ENCODE peak calls at places on chromosomes 12 and 14, in six cellular contexts. One of them, this sample, is unnamed.

GRCh38 chr12:59699408-59700144 is 103.7 kb downstream of the SLC16A7 start:
- DNase-seq in neuronal stem cell: no peak
- DNase-seq in H9: no peak
- DNase-seq in mesendoderm: no peak
- DNase-seq in H1: no peak
- DNase-seq in mesenchymal stem cell: peak
- DNase-seq in this sample: peak

GRCh38 chr14:74599201-74599809 is 12.7 kb downstream of the LTBP2 start:
- DNase-seq in neuronal stem cell: no peak
- DNase-seq in H9: no peak
- DNase-seq in mesendoderm: no peak
- DNase-seq in H1: no peak
- DNase-seq in mesenchymal stem cell: peak
- DNase-seq in this sample: peak

GRCh38 chr14:58680698-58681097 is 42.9 kb downstream of the DACT1 start:
- DNase-seq in neuronal stem cell: no peak
- DNase-seq in H9: no peak
- DNase-seq in mesendoderm: no peak
- DNase-seq in H1: no peak
- DNase-seq in mesenchymal stem cell: no peak
- DNase-seq in this sample: no peak

GRCh38 chr12:57715786-57716185 is 21.9 kb downstream of the OS9 start:
- DNase-seq in neuronal stem cell: no peak
- DNase-seq in H9: no peak
- DNase-seq in mesendoderm: no peak
- DNase-seq in H1: no peak
- DNase-seq in mesenchymal stem cell: no peak
- DNase-seq in this sample: no peak

GRCh38 chr12:69252033-69252432 is 12.7 kb downstream of the CPSF6 start:
- DNase-seq in neuronal stem cell: no peak
- DNase-seq in H9: no peak
- DNase-seq in mesendoderm: peak
- DNase-seq in H1: no peak
- DNase-seq in mesenchymal stem cell: peak
- DNase-seq in this sample: no peak

GRCh38 chr12:59403259-59403932 is 192.4 kb upstream of the SLC16A7 start:
- DNase-seq in neuronal stem cell: peak
- DNase-seq in H9: peak
- DNase-seq in mesendoderm: peak
- DNase-seq in H1: no peak
- DNase-seq in mesenchymal stem cell: peak
- DNase-seq in this sample: peak

GRCh38 chr14:93033983-93034670 is 81.6 kb downstream of the ITPK1 start:
- DNase-seq in neuronal stem cell: no peak
- DNase-seq in H9: peak
- DNase-seq in mesendoderm: peak
- DNase-seq in H1: no peak
- DNase-seq in mesenchymal stem cell: no peak
- DNase-seq in this sample: no peak

GRCh38 chr12:123854232-123854631 is 92.1 kb downstream of the DNAH10 start:
- DNase-seq in neuronal stem cell: no peak
- DNase-seq in H9: no peak
- DNase-seq in mesendoderm: no peak
- DNase-seq in H1: no peak
- DNase-seq in mesenchymal stem cell: no peak
- DNase-seq in this sample: no peak

GRCh38 chr12:22916241-22916640 is 291.3 kb downstream of the ETNK1 start:
- DNase-seq in neuronal stem cell: no peak
- DNase-seq in H9: no peak
- DNase-seq in mesendoderm: peak
- DNase-seq in H1: no peak
- DNase-seq in mesenchymal stem cell: no peak
- DNase-seq in this sample: no peak

GRCh38 chr12:49548822-49549648 is 10.2 kb downstream of the KCNH3 start:
- DNase-seq in neuronal stem cell: peak
- DNase-seq in H9: peak
- DNase-seq in mesendoderm: peak
- DNase-seq in H1: no peak
- DNase-seq in mesenchymal stem cell: peak
- DNase-seq in this sample: no peak

GRCh38 chr12:29082522-29082921 is 66.6 kb upstream of the FAR2 start:
- DNase-seq in neuronal stem cell: no peak
- DNase-seq in H9: no peak
- DNase-seq in mesendoderm: no peak
- DNase-seq in H1: no peak
- DNase-seq in mesenchymal stem cell: no peak
- DNase-seq in this sample: peak

DNA sequence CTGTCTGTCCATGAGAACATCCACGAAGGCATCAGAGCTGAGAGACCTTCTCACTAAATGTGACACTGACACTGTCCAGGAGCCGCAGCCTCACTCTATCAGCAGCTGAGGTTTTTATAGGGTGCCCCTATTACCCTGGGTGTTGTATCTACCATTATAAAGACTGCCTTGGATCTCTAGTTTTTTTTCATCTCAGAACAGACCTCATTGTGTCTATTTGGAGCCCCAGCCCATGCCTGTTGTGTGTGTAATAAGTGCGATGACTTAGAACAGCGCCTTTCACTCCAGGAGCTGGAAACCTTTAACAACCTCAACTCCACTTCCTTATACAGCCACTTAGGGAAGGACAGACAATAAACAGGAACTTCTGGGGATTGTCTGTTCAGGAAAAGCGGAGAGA is 420.4 kb downstream of the RAD51B start:
- DNase-seq in neuronal stem cell: no peak
- DNase-seq in H9: no peak
- DNase-seq in mesendoderm: no peak
- DNase-seq in H1: no peak
- DNase-seq in mesenchymal stem cell: peak
- DNase-seq in this sample: no peak
- H2BK120ac ChIP-seq in neuronal stem cell: no peak
- H2BK120ac ChIP-seq in H9: no peak
- H2BK120ac ChIP-seq in mesendoderm: peak
- H2BK120ac ChIP-seq in H1: no peak
- H2BK120ac ChIP-seq in mesenchymal stem cell: no peak
- H2BK120ac ChIP-seq in this sample: peak

GRCh38 chr14:101461891-101462290 is 99.4 kb upstream of the DIO3 start:
- DNase-seq in neuronal stem cell: no peak
- DNase-seq in H9: no peak
- DNase-seq in mesendoderm: no peak
- DNase-seq in H1: no peak
- DNase-seq in mesenchymal stem cell: no peak
- DNase-seq in this sample: no peak
- H2BK120ac ChIP-seq in neuronal stem cell: no peak
- H2BK120ac ChIP-seq in H9: no peak
- H2BK120ac ChIP-seq in mesendoderm: no peak
- H2BK120ac ChIP-seq in H1: no peak
- H2BK120ac ChIP-seq in mesenchymal stem cell: no peak
- H2BK120ac ChIP-seq in this sample: no peak

GRCh38 chr12:113858828-113859386 is 107.2 kb downstream of the RBM19 start:
- DNase-seq in neuronal stem cell: no peak
- DNase-seq in H9: no peak
- DNase-seq in mesendoderm: no peak
- DNase-seq in H1: no peak
- DNase-seq in mesenchymal stem cell: no peak
- DNase-seq in this sample: no peak

GRCh38 chr12:113860950-113861349 is 105.2 kb downstream of the RBM19 start:
- DNase-seq in neuronal stem cell: no peak
- DNase-seq in H9: peak
- DNase-seq in mesendoderm: peak
- DNase-seq in H1: no peak
- DNase-seq in mesenchymal stem cell: peak
- DNase-seq in this sample: peak

GRCh38 chr12:113861708-113862312 is 104.3 kb downstream of the RBM19 start:
- DNase-seq in neuronal stem cell: no peak
- DNase-seq in H9: no peak
- DNase-seq in mesendoderm: no peak
- DNase-seq in H1: no peak
- DNase-seq in mesenchymal stem cell: peak
- DNase-seq in this sample: peak

GRCh38 chr12:113862570-113863454 is 103.3 kb downstream of the RBM19 start:
- DNase-seq in neuronal stem cell: no peak
- DNase-seq in H9: peak
- DNase-seq in mesendoderm: peak
- DNase-seq in H1: no peak
- DNase-seq in mesenchymal stem cell: peak
- DNase-seq in this sample: peak

DNA sequence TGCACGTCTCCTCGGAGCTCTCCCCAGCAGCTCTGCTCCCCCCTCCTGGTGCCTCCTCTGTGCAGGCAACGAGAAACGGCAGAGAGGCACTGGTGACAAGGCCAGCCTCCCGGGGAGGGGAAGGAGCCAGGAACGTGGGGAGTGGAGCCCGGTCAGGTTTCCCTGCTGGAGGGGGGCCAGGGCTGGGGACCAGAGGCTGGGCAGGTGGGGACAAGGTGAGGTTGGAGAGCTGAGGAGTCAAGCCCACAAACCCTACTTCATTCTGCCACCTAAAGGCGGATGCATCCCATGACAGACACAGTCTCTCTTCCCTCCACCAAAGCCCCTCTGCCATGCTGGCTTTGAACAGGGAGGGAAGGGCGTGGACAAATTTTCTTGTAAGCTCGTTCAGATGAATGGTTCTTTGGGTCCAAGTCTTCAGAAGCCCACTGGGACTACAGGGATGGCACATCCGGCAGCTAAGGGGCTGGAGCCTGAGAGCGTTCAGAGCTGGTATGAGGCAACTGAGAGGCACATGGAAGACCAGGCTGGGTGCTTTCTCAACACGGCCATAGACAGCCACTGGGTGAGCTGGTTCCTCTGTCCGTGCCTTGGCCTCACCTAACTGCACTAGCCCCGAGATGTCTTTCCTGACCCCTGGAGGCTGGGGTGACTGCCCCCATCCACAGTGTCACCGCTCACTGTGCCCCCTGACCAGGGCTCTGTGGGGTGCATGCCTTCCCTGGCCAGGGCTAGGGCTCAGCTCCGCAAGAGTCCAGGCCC is 105.9 kb downstream of the RBM19 start:
- DNase-seq in neuronal stem cell: no peak
- DNase-seq in H9: peak
- DNase-seq in mesendoderm: peak
- DNase-seq in H1: no peak
- DNase-seq in mesenchymal stem cell: no peak
- DNase-seq in this sample: no peak
- H2BK120ac ChIP-seq in neuronal stem cell: no peak
- H2BK120ac ChIP-seq in H9: peak
- H2BK120ac ChIP-seq in mesendoderm: no peak
- H2BK120ac ChIP-seq in H1: peak
- H2BK120ac ChIP-seq in mesenchymal stem cell: peak
- H2BK120ac ChIP-seq in this sample: peak

DNA sequence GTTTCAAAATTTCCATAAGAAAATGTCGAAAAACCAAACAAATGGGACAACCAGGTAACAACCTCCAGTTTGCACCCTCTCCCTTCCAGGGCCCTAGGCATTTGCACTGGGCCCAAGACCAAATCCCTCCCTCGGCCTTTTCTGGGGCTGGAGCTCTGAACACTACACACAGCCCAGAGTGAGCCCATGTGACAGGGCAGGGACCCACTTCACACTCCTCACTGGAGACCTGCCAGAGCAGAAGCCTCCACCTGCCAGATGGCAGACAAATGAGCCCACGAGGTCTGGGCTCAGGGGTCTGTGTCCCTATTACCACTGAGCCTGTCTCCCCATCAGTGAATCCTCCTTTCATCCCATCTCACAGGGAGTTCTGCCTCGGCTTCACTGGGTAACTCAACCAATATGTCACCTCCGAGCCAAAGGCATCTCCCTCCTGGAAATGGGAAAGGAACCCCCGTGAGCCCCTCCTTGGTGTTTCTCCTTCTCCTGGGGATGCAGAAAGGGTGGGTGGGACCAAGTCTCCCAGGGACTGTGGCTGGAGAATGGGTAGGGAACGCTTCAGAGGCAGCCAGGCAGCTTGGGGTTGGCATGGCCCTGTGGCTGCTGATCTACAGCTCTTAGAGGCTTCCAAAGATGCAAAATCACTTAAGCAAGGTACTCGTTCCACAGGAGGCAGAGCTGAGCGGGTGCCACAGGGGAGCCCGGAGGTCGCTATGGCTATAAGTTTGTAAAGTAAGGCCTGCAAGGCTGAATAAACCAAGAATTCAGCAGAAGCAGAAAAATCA is 10.6 kb downstream of the VWF start:
- DNase-seq in neuronal stem cell: no peak
- DNase-seq in H9: no peak
- DNase-seq in mesendoderm: no peak
- DNase-seq in H1: no peak
- DNase-seq in mesenchymal stem cell: no peak
- DNase-seq in this sample: no peak
- H2BK120ac ChIP-seq in neuronal stem cell: no peak
- H2BK120ac ChIP-seq in H9: no peak
- H2BK120ac ChIP-seq in mesendoderm: no peak
- H2BK120ac ChIP-seq in H1: no peak
- H2BK120ac ChIP-seq in mesenchymal stem cell: no peak
- H2BK120ac ChIP-seq in this sample: no peak

GRCh38 chr12:52969828-52970569 is 21.1 kb downstream of the KRT18 start:
- DNase-seq in neuronal stem cell: no peak
- DNase-seq in H9: no peak
- DNase-seq in mesendoderm: no peak
- DNase-seq in H1: no peak
- DNase-seq in mesenchymal stem cell: no peak
- DNase-seq in this sample: no peak

GRCh38 chr12:52964556-52965336 is 15.8 kb downstream of the KRT18 start:
- DNase-seq in neuronal stem cell: no peak
- DNase-seq in H9: peak
- DNase-seq in mesendoderm: peak
- DNase-seq in H1: no peak
- DNase-seq in mesenchymal stem cell: peak
- DNase-seq in this sample: no peak
- H2BK120ac ChIP-seq in neuronal stem cell: peak
- H2BK120ac ChIP-seq in H9: no peak
- H2BK120ac ChIP-seq in mesendoderm: no peak
- H2BK120ac ChIP-seq in H1: peak
- H2BK120ac ChIP-seq in mesenchymal stem cell: peak
- H2BK120ac ChIP-seq in this sample: no peak

DNA sequence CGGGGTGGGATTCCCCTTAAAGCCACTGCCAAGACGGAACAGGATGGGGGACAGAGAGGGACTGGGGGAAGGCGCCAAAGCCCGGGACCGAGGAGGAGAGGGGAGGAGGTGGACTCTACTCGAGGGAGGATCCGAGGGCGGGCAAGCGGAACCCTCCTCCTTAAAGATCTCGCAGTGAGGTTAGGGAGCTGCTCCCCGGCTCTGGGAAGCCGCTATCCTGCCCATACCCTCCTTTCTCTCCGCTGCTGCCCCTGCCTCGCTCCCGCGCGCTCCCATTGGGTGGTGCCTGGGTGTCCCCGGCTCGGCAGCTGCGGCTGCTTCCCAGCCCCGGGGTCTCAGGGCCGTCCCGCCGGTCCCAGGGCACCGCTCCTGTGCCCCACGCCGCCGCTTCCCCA is 16.4 kb downstream of the KRT18 start:
- DNase-seq in neuronal stem cell: no peak
- DNase-seq in H9: peak
- DNase-seq in mesendoderm: peak
- DNase-seq in H1: no peak
- DNase-seq in mesenchymal stem cell: no peak
- DNase-seq in this sample: no peak
- H2BK120ac ChIP-seq in neuronal stem cell: peak
- H2BK120ac ChIP-seq in H9: no peak
- H2BK120ac ChIP-seq in mesendoderm: peak
- H2BK120ac ChIP-seq in H1: peak
- H2BK120ac ChIP-seq in mesenchymal stem cell: peak
- H2BK120ac ChIP-seq in this sample: no peak